ENCODE peak calls at places on chromosomes 7 and 10, in seven cellular contexts. One of them, this sample, is unnamed.

GRCh38 chr7:155761162-155761561 is 51.1 kb downstream of the SHH start:
- DNase-seq in CD4-positive, alpha-beta T cell: no peak
- DNase-seq in NCI-H748 treated with DMSO at 0.1 percent for 48 hours: no peak
- DNase-seq in erythroblast: no peak
- DNase-seq in progenitor cell of endocrine pancreas: no peak
- DNase-seq in HuH-7.5: no peak
- DNase-seq in dorsolateral prefrontal cortex: no peak
- DNase-seq in this sample: no peak

GRCh38 chr7:55018361-55019328 is at the start of gene EGFR:
- DNase-seq in CD4-positive, alpha-beta T cell: no peak
- DNase-seq in NCI-H748 treated with DMSO at 0.1 percent for 48 hours: peak; percentile 33
- DNase-seq in erythroblast: no peak
- DNase-seq in progenitor cell of endocrine pancreas: peak; percentile 68
- DNase-seq in HuH-7.5: peak; percentile 92
- DNase-seq in dorsolateral prefrontal cortex: no peak
- DNase-seq in this sample: peak; percentile 34

GRCh38 chr10:103548581-103549348 is 55.3 kb downstream of the NEURL1 start:
- DNase-seq in CD4-positive, alpha-beta T cell: no peak
- DNase-seq in NCI-H748 treated with DMSO at 0.1 percent for 48 hours: peak; percentile 58
- DNase-seq in erythroblast: no peak
- DNase-seq in progenitor cell of endocrine pancreas: no peak
- DNase-seq in HuH-7.5: no peak
- DNase-seq in dorsolateral prefrontal cortex: no peak
- DNase-seq in this sample: no peak

GRCh38 chr7:68964060-68964459 is 634.2 kb upstream of the AUTS2 start:
- DNase-seq in CD4-positive, alpha-beta T cell: no peak
- DNase-seq in NCI-H748 treated with DMSO at 0.1 percent for 48 hours: no peak
- DNase-seq in erythroblast: no peak
- DNase-seq in progenitor cell of endocrine pancreas: no peak
- DNase-seq in HuH-7.5: no peak
- DNase-seq in dorsolateral prefrontal cortex: no peak
- DNase-seq in this sample: no peak

GRCh38 chr7:11212080-11212711 is 238.5 kb downstream of the PHF14 start:
- DNase-seq in CD4-positive, alpha-beta T cell: peak; percentile 24
- DNase-seq in NCI-H748 treated with DMSO at 0.1 percent for 48 hours: peak; percentile 80
- DNase-seq in erythroblast: peak; percentile 80
- DNase-seq in progenitor cell of endocrine pancreas: peak; percentile 25
- DNase-seq in HuH-7.5: peak; percentile 20
- DNase-seq in dorsolateral prefrontal cortex: no peak
- DNase-seq in this sample: peak; percentile 5

GRCh38 chr7:79414910-79415309 is 38.6 kb downstream of the MAGI2 start:
- DNase-seq in CD4-positive, alpha-beta T cell: no peak
- DNase-seq in NCI-H748 treated with DMSO at 0.1 percent for 48 hours: no peak
- DNase-seq in erythroblast: no peak
- DNase-seq in progenitor cell of endocrine pancreas: no peak
- DNase-seq in HuH-7.5: no peak
- DNase-seq in dorsolateral prefrontal cortex: no peak
- DNase-seq in this sample: no peak

GRCh38 chr10:34576789-34577188 is 238.3 kb downstream of the PARD3 start:
- DNase-seq in CD4-positive, alpha-beta T cell: no peak
- DNase-seq in NCI-H748 treated with DMSO at 0.1 percent for 48 hours: no peak
- DNase-seq in erythroblast: no peak
- DNase-seq in progenitor cell of endocrine pancreas: no peak
- DNase-seq in HuH-7.5: no peak
- DNase-seq in dorsolateral prefrontal cortex: no peak
- DNase-seq in this sample: no peak

GRCh38 chr10:124336186-124336585 is 82.5 kb downstream of the OAT start:
- DNase-seq in CD4-positive, alpha-beta T cell: no peak
- DNase-seq in NCI-H748 treated with DMSO at 0.1 percent for 48 hours: no peak
- DNase-seq in erythroblast: no peak
- DNase-seq in progenitor cell of endocrine pancreas: no peak
- DNase-seq in HuH-7.5: no peak
- DNase-seq in dorsolateral prefrontal cortex: no peak
- DNase-seq in this sample: no peak

GRCh38 chr10:79354615-79355014 is 7.3 kb downstream of the PPIF start:
- DNase-seq in CD4-positive, alpha-beta T cell: no peak
- DNase-seq in NCI-H748 treated with DMSO at 0.1 percent for 48 hours: no peak
- DNase-seq in erythroblast: no peak
- DNase-seq in progenitor cell of endocrine pancreas: no peak
- DNase-seq in HuH-7.5: no peak
- DNase-seq in dorsolateral prefrontal cortex: no peak
- DNase-seq in this sample: no peak

GRCh38 chr10:43293677-43294057 is 26.8 kb upstream of the RASGEF1A start:
- DNase-seq in CD4-positive, alpha-beta T cell: no peak
- DNase-seq in NCI-H748 treated with DMSO at 0.1 percent for 48 hours: no peak
- DNase-seq in erythroblast: no peak
- DNase-seq in progenitor cell of endocrine pancreas: no peak
- DNase-seq in HuH-7.5: no peak
- DNase-seq in dorsolateral prefrontal cortex: no peak
- DNase-seq in this sample: no peak